ENCODE peak calls at places on chromosomes 13 and 19, in eight cellular contexts. T is fibroblast of mammary gland, C is epithelial cell of proximal tubule, E is fibroblast of lung, Y is mucosa of descending colon, S is cardiac muscle cell, I is hepatocyte, P is tibial artery. L is an unnamed sample.

GRCh38 chr19:31938675-31939074 is 406.7 kb upstream of the ZNF507 start:
- DNase-seq in P (no peak), S (no peak), Y (no peak), E (peak), C (no peak), T (no peak), I (no peak), L (no peak)

GRCh38 chr19:35247526-35248309 is 1.1 kb upstream of the LSR start:
- DNase-seq in Y (peak), I (peak), C (peak), S (peak), E (no peak), P (peak), T (no peak), L (peak)

GRCh38 chr13:40665754-40666057 is 735 bp downstream of the FOXO1 start:
- DNase-seq in I (no peak), E (peak), S (no peak), P (no peak), Y (no peak), T (no peak), C (no peak), L (peak)

GRCh38 chr13:36918246-36919060 is 1.6 kb downstream of the SMAD9 start:
- DNase-seq in I (no peak), T (peak), C (peak), S (peak), E (peak), P (no peak), Y (no peak), L (no peak)

GRCh38 chr13:96963786-96964475 is 30.3 kb downstream of the OXGR1 start:
- DNase-seq in I (no peak), C (no peak), E (no peak), Y (no peak), T (no peak), S (no peak), P (no peak), L (peak)

GRCh38 chr13:97307882-97308624 is 85.9 kb downstream of the MBNL2 start:
- DNase-seq in Y (no peak), E (peak), P (no peak), I (no peak), S (peak), T (peak), C (no peak), L (peak)

GRCh38 chr19:22545751-22546150 is 88.4 kb upstream of the ZNF492 start:
- DNase-seq in S (no peak), P (no peak), C (no peak), Y (no peak), T (peak), E (no peak), I (no peak), L (peak)

GRCh38 chr19:36986131-36986530 is 70.0 kb downstream of the ZNF568 start:
- DNase-seq in T (no peak), Y (no peak), E (no peak), S (no peak), C (no peak), P (no peak), I (no peak), L (no peak)

GRCh38 chr13:25901460-25902376 is 150.1 kb downstream of the SHISA2 start:
- DNase-seq in C (peak), E (peak), I (peak), T (peak), Y (no peak), P (no peak), S (no peak), L (peak)

GRCh38 chr13:105825071-105825470 is 710.4 kb downstream of the EFNB2 start:
- DNase-seq in I (no peak), T (no peak), C (no peak), S (no peak), P (no peak), E (no peak), Y (no peak), L (peak)

GRCh38 chr13:87878706-87879105 is 207.5 kb downstream of the SLITRK5 start:
- DNase-seq in Y (no peak), P (no peak), E (no peak), T (no peak), I (no peak), S (no peak), C (no peak), L (no peak)

GRCh38 chr13:112351825-112352224 is 24.3 kb upstream of the SPACA7 start:
- DNase-seq in T (no peak), P (peak), I (no peak), C (no peak), E (no peak), S (no peak), Y (no peak), L (no peak)

GRCh38 chr19:19659646-19660245 is 3.7 kb downstream of the ATP13A1 start:
- DNase-seq in C (no peak), T (no peak), S (no peak), I (no peak), Y (peak), P (no peak), E (no peak), L (no peak)

GRCh38 chr13:42747399-42747873 is 33.9 kb upstream of the FAM216B start:
- DNase-seq in C (peak), I (peak), T (peak), Y (no peak), P (no peak), E (peak), S (no peak), L (peak)

GRCh38 chr19:4501691-4502090 is 16.6 kb downstream of the PLIN4 start:
- DNase-seq in Y (no peak), S (no peak), T (no peak), E (no peak), I (no peak), P (no peak), C (no peak), L (no peak)

GRCh38 chr19:13118424-13119193 is 545 bp downstream of the NACC1 start:
- DNase-seq in I (peak), S (peak), C (no peak), E (no peak), T (peak), Y (peak), P (no peak), L (peak)

GRCh38 chr13:112363867-112364528 is 12.2 kb upstream of the SPACA7 start:
- DNase-seq in T (no peak), C (no peak), Y (no peak), E (no peak), I (no peak), P (no peak), S (no peak), L (no peak)

GRCh38 chr13:111548301-111548700 is 227.9 kb downstream of the TEX29 start:
- DNase-seq in I (no peak), S (no peak), T (no peak), C (no peak), P (no peak), E (no peak), Y (no peak), L (no peak)

GRCh38 chr19:12987781-12988180 is 7.5 kb upstream of the NFIX start:
- DNase-seq in C (no peak), Y (no peak), S (no peak), P (no peak), E (no peak), I (no peak), T (no peak), L (no peak)

GRCh38 chr13:40963927-40964326 is 55.2 kb downstream of the ELF1 start:
- DNase-seq in C (peak), E (peak), P (no peak), T (peak), S (no peak), I (peak), Y (no peak), L (peak)

GRCh38 chr13:75749407-75749806 is 113.3 kb downstream of the LMO7 start:
- DNase-seq in I (no peak), S (no peak), E (peak), T (peak), P (peak), C (no peak), Y (no peak), L (no peak)

GRCh38 chr13:26727122-26727521 is 33.5 kb downstream of the GPR12 start:
- DNase-seq in C (no peak), Y (no peak), S (no peak), E (no peak), I (no peak), T (no peak), P (no peak), L (no peak)

GRCh38 chr19:48403606-48404005 is 10.1 kb downstream of the GRIN2D start:
- DNase-seq in T (peak), E (peak), C (no peak), S (peak), P (no peak), I (peak), Y (no peak), L (peak)

GRCh38 chr19:35689836-35690235 is 14.5 kb upstream of the ZBTB32 start:
- DNase-seq in E (no peak), C (no peak), I (no peak), T (no peak), P (no peak), Y (no peak), S (no peak), L (no peak)

GRCh38 chr13:77697208-77698103 is at the start of gene SLAIN1:
- DNase-seq in S (peak), I (peak), Y (peak), T (peak), C (no peak), E (peak), P (peak), L (peak)

GRCh38 chr13:75946746-75947397 is 310.7 kb downstream of the LMO7 start:
- DNase-seq in S (no peak), T (no peak), C (no peak), P (no peak), Y (no peak), E (no peak), I (no peak), L (no peak)

GRCh38 chr13:44106231-44107152 is 226.8 kb downstream of the LACC1 start:
- DNase-seq in S (no peak), C (no peak), E (no peak), I (no peak), P (no peak), Y (no peak), T (no peak), L (no peak)

GRCh38 chr19:53818756-53819155 is 5.4 kb downstream of the NLRP12 start:
- DNase-seq in C (no peak), E (no peak), T (peak), P (no peak), I (no peak), S (no peak), Y (no peak), L (no peak)

GRCh38 chr19:53823380-53824120 is 564 bp downstream of the NLRP12 start:
- DNase-seq in C (no peak), P (no peak), Y (no peak), S (no peak), E (no peak), T (no peak), I (no peak), L (no peak)

GRCh38 chr19:53828531-53828930 is 4.4 kb upstream of the NLRP12 start:
- DNase-seq in S (no peak), Y (no peak), E (no peak), T (no peak), I (no peak), C (no peak), P (no peak), L (no peak)

GRCh38 chr19:53824134-53824611 is at the start of gene NLRP12:
- DNase-seq in S (no peak), E (no peak), T (no peak), I (no peak), C (no peak), P (no peak), Y (no peak), L (no peak)
- H3K4me3 ChIP-seq in S (no peak), E (no peak), T (no peak), I (no peak), C (no peak), P (no peak), Y (no peak), L (no peak)

GRCh38 chr13:114112826-114113322 is 19.5 kb downstream of the RASA3 start:
- DNase-seq in C (no peak), T (no peak), P (no peak), E (no peak), I (no peak), Y (peak), S (no peak), L (no peak)
- TF ChIP-seq CTCF in C (no peak), T (no peak), P (no peak), E (no peak), I (no peak), Y (no peak), S (no peak), L (no peak)

GRCh38 chr19:11375143-11375948 is 880 bp downstream of the SWSAP1 start:
- DNase-seq in Y (peak), S (peak), E (no peak), C (no peak), I (peak), T (no peak), P (peak), L (no peak)
- H3K4me3 ChIP-seq in Y (peak), S (peak), E (peak), C (peak), I (peak), T (peak), P (peak), L (peak)

GRCh38 chr19:57746580-57747471 is at the start of gene ZNF776:
- DNase-seq in Y (peak), I (peak), E (peak), C (peak), S (peak), P (peak), T (peak), L (peak)
- TF ChIP-seq CTCF in Y (no peak), I (no peak), E (no peak), C (no peak), S (no peak), P (peak), T (no peak), L (no peak)

GRCh38 chr19:1469936-1470863 is 8.8 kb downstream of the C19orf25 start:
- DNase-seq in P (no peak), Y (peak), E (no peak), I (peak), S (peak), C (no peak), T (no peak), L (peak)
- H3K4me3 ChIP-seq in P (peak), Y (no peak), E (no peak), I (no peak), S (peak), C (peak), T (no peak), L (peak)

GRCh38 chr19:45922281-45922680 is 7.7 kb upstream of the NANOS2 start:
- DNase-seq in T (peak), P (no peak), E (no peak), I (no peak), Y (no peak), S (no peak), C (no peak), L (no peak)
- TF ChIP-seq CTCF in T (peak), P (no peak), E (no peak), I (no peak), Y (no peak), S (peak), C (peak), L (no peak)

GRCh38 chr13:100809856-100810255 is 135.3 kb upstream of the TMTC4 start:
- DNase-seq in E (no peak), C (no peak), P (no peak), S (no peak), T (no peak), Y (no peak), I (no peak), L (no peak)
- H3K4me3 ChIP-seq in E (no peak), C (no peak), P (no peak), S (no peak), T (no peak), Y (no peak), I (no peak), L (no peak)

GRCh38 chr13:38417241-38417640 is 67.6 kb downstream of the UFM1 start:
- DNase-seq in S (no peak), Y (no peak), E (no peak), C (no peak), T (peak), P (no peak), I (no peak), L (peak)

GRCh38 chr13:38415233-38415632 is 65.6 kb downstream of the UFM1 start:
- DNase-seq in T (no peak), S (peak), E (no peak), Y (no peak), C (no peak), P (no peak), I (no peak), L (peak)

GRCh38 chr13:38418286-38418685 is 68.6 kb downstream of the UFM1 start:
- DNase-seq in Y (no peak), E (peak), S (no peak), T (peak), I (no peak), P (no peak), C (no peak), L (peak)

GRCh38 chr13:38419312-38419873 is 69.7 kb downstream of the UFM1 start:
- DNase-seq in T (no peak), S (no peak), I (no peak), Y (no peak), E (no peak), C (no peak), P (no peak), L (no peak)

DNA sequence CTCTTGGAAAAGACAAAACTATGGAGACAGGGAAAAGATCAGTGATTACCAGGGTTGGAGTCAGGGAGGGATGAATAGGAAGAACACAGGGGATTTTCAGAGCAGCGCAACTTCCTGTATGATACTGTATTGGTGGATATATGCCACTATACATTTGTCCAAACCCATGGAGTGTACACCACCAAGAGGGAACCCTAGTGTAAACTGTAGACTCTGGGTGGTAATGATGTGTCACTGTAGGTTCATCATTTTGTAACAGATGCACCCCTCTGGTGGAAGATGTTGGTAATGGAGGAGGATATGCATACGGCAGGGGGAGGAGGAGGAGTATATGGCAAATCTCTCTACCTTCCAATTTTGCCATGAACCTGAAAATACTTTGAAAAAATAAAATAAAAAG is 68.1 kb downstream of the UFM1 start:
- DNase-seq in S (no peak), C (no peak), I (peak), T (peak), Y (no peak), P (no peak), E (peak), L (peak)
- TF ChIP-seq CTCF in S (peak), C (peak), I (no peak), T (peak), Y (no peak), P (no peak), E (peak), L (peak)

L was measured in epithelial cell of esophagus.